ENCODE peak calls at places on chromosome 21, in seven cellular contexts. K is kidney, P is aorta, D is pancreas, U is NT2/D1, W is heart right ventricle, N is body of pancreas. R is an unnamed sample.

GRCh38 chr21:45747802-45748445 is 104.4 kb downstream of the PCBP3 start:
- DNase-seq in D (no peak), K (no peak), U (no peak), P (peak; percentile 68), W (no peak), N (no peak), R (no peak)

GRCh38 chr21:17002628-17003027 is 510.2 kb upstream of the CXADR start:
- DNase-seq in N (no peak), D (no peak), P (no peak), U (no peak), W (no peak), K (no peak), R (no peak)

GRCh38 chr21:35316456-35316855 is 267.4 kb upstream of the RUNX1 start:
- DNase-seq in N (no peak), W (no peak), P (no peak), D (no peak), K (no peak), U (no peak), R (no peak)

GRCh38 chr21:45852886-45853400 is 128.6 kb upstream of the COL6A1 start:
- DNase-seq in K (peak; percentile 48), D (no peak), N (no peak), U (no peak), P (peak; percentile 63), W (no peak), R (no peak)

GRCh38 chr21:15135867-15136629 is 71.2 kb upstream of the NRIP1 start:
- DNase-seq in N (no peak), K (no peak), W (no peak), U (no peak), P (no peak), D (no peak), R (no peak)

GRCh38 chr21:44949161-44950015 is 9.6 kb downstream of the SLX9 start:
- DNase-seq in P (peak; percentile 96), U (peak; percentile 84), K (peak; percentile 94), N (peak; percentile 87), D (peak; percentile 83), W (peak; percentile 91), R (peak; percentile 83)

GRCh38 chr21:38797470-38797869 is 8.3 kb upstream of the ETS2 start:
- DNase-seq in N (no peak), P (no peak), W (no peak), U (no peak), D (no peak), K (peak; percentile 52), R (no peak)

GRCh38 chr21:38467911-38468310 is 30.4 kb downstream of the ERG start:
- DNase-seq in W (no peak), K (no peak), U (no peak), P (no peak), N (no peak), D (no peak), R (no peak)

GRCh38 chr21:38596264-38597042 is 98.2 kb upstream of the ERG start:
- DNase-seq in U (peak; percentile 32), N (no peak), W (no peak), K (no peak), D (no peak), P (no peak), R (no peak)

GRCh38 chr21:16195896-16196443 is 466.2 kb downstream of the USP25 start:
- DNase-seq in D (no peak), W (no peak), U (no peak), P (no peak), K (no peak), N (no peak), R (no peak)

GRCh38 chr21:15549671-15550070 is 180.1 kb upstream of the USP25 start:
- DNase-seq in K (no peak), U (peak; percentile 23), N (no peak), P (no peak), W (no peak), D (no peak), R (no peak)

GRCh38 chr21:31403596-31404333 is 59.7 kb upstream of the TIAM1 start:
- DNase-seq in W (no peak), U (no peak), N (no peak), D (no peak), P (no peak), K (no peak), R (no peak)

DNA sequence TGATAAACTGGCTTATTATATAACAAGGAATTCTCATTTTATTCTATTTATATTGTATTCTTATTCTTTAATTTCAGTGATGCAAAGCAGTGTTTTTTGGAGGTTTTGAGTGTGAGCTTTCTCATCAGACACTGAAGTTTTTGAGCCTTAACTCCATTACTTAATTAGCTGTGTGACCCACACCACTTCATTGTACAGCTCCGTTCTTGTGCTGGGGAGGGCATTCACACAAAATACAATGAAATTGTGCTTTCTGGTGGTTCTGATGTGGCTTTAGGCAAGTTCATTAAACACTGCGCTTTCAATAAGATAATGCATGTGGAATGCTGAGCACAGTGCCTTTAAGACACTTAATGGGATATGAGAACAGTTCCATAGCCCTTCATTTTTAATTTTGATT is 102.7 kb upstream of the TPTE start:
- DNase-seq in U (no peak), D (no peak), P (no peak), N (no peak), K (no peak), W (no peak), R (no peak)
- H3K9me3 ChIP-seq in U (peaks cover 4% of the 10 kb centered on the region), D (no peaks in the 10 kb centered on the region), P (no peaks in the 10 kb centered on the region), N (no peaks in the 10 kb centered on the region), K (peaks cover 3% of the 10 kb centered on the region), W (peaks cover 16% of the 10 kb centered on the region), R (peaks cover 76% of the 10 kb centered on the region)

GRCh38 chr21:23008803-23009202 is 2010.6 kb downstream of the NCAM2 start:
- DNase-seq in K (no peak), P (no peak), N (no peak), D (no peak), W (no peak), U (no peak), R (no peak)
- H3K9me3 ChIP-seq in K (no peaks in the 10 kb centered on the region), P (no peaks in the 10 kb centered on the region), N (no peaks in the 10 kb centered on the region), D (no peaks in the 10 kb centered on the region), W (no peaks in the 10 kb centered on the region), U (no peaks in the 10 kb centered on the region), R (peaks cover 2% of the 10 kb centered on the region)

GRCh38 chr21:37458669-37459276 is 92.2 kb downstream of the DYRK1A start:
- DNase-seq in P (no peak), U (no peak), W (no peak), N (no peak), D (no peak), K (no peak), R (no peak)

GRCh38 chr21:37462087-37462861 is 95.7 kb downstream of the DYRK1A start:
- DNase-seq in K (no peak), N (no peak), P (no peak), D (no peak), U (peak; percentile 22), W (no peak), R (no peak)

GRCh38 chr21:37461494-37461893 is 94.9 kb downstream of the DYRK1A start:
- DNase-seq in D (no peak), N (no peak), U (no peak), P (no peak), K (no peak), W (no peak), R (no peak)

GRCh38 chr21:37460196-37460595 is 93.6 kb downstream of the DYRK1A start:
- DNase-seq in P (no peak), W (no peak), D (no peak), K (no peak), U (peak; percentile 39), N (no peak), R (no peak)

DNA sequence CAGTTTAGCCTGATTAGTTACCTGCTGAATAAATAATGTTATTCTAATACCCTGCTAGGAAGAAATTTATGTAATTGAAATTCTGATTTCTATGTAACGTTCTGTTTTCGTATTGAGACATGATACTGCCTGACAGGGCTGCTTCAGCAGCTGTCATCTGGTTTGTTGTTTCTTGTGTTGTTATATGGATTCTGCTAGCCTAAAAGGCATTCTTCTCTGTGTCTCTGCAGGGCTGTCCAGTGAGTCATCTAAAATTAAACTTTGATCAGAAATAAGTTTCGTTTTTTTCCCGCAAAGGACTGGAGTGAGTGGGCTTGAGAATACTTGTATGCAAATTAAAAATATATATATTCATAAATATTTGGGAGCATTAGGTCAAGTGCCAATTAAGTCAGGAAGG is 93.0 kb downstream of the DYRK1A start:
- DNase-seq in W (no peak), K (no peak), N (no peak), U (no peak), P (no peak), D (no peak), R (no peak)
- H3K9me3 ChIP-seq in W (no peaks in the 10 kb centered on the region), K (no peaks in the 10 kb centered on the region), N (no peaks in the 10 kb centered on the region), U (no peaks in the 10 kb centered on the region), P (no peaks in the 10 kb centered on the region), D (no peaks in the 10 kb centered on the region), R (no peaks in the 10 kb centered on the region)

GRCh38 chr21:10463156-10463555 is 58.2 kb upstream of the TPTE start:
- DNase-seq in D (no peak), P (no peak), K (no peak), N (no peak), U (no peak), W (no peak), R (no peak)

GRCh38 chr21:10464975-10465374 is 56.4 kb upstream of the TPTE start:
- DNase-seq in D (no peak), K (no peak), W (no peak), U (no peak), P (no peak), N (no peak), R (no peak)

GRCh38 chr21:10466200-10466599 is 55.2 kb upstream of the TPTE start:
- DNase-seq in U (no peak), D (no peak), K (no peak), W (no peak), P (no peak), N (no peak), R (no peak)
- H3K9me3 ChIP-seq in U (no peaks in the 10 kb centered on the region), D (no peaks in the 10 kb centered on the region), K (peaks cover 5% of the 10 kb centered on the region), W (peaks cover 8% of the 10 kb centered on the region), P (no peaks in the 10 kb centered on the region), N (no peaks in the 10 kb centered on the region), R (no peaks in the 10 kb centered on the region)

DNA sequence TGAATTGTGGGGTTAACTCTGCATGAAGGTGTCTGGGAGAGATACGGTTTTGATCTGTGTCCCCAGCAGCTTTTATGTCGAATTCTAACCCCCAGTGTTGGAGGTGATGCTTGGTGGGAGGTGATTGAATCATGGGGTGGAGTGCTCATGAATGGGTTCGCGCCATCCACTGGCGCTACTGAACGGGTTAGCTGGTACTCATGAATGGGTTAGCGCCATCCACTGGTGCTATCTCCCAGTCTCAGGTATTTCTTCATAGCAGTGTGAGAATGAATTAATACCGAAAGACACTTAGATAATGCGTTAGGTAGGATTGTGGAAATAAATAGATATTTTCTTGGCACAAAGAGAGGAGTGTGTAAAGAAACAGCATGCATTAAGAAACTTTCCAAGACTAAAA is 32.9 kb upstream of the CLDN8 start:
- DNase-seq in K (no peak), W (no peak), P (no peak), U (no peak), N (no peak), D (no peak), R (no peak)
- H3K9me3 ChIP-seq in K (no peaks in the 10 kb centered on the region), W (no peaks in the 10 kb centered on the region), P (no peaks in the 10 kb centered on the region), U (no peaks in the 10 kb centered on the region), N (no peaks in the 10 kb centered on the region), D (no peaks in the 10 kb centered on the region), R (no peaks in the 10 kb centered on the region)

R was measured in left lung.